ENCODE peak calls at places on chromosomes 3 and 15, in ten cellular contexts. U is neural crest cell; P is IMR-90; V is NB4; B is CD4-positive, alpha-beta T cell; T is vagina; O is DND-41; N is transverse colon; R is fibroblast of lung; C is heart left ventricle. F is an unnamed sample.

GRCh38 chr3:142888484-142889262 is at the start of gene PCOLCE2:
- DNase-seq in B (no peak), T (no peak), O (no peak), P (no peak), U (peak), C (peak), R (no peak), V (peak), N (peak), F (no peak)

GRCh38 chr3:176939022-176939817 is 258.1 kb downstream of the TBL1XR1 start:
- DNase-seq in C (no peak), T (no peak), O (peak), R (peak), N (peak), V (peak), B (peak), P (peak), U (peak), F (peak)

GRCh38 chr15:48373855-48374421 is 42.7 kb downstream of the DUT start:
- DNase-seq in V (peak), R (peak), C (peak), P (peak), U (no peak), N (no peak), B (no peak), T (peak), O (no peak), F (no peak)

GRCh38 chr15:101490922-101491738 is 1.6 kb upstream of the PCSK6 start:
- DNase-seq in T (peak), U (no peak), V (no peak), R (no peak), C (no peak), N (no peak), B (no peak), P (no peak), O (no peak), F (no peak)

GRCh38 chr3:183265713-183266417 is 12.8 kb downstream of the B3GNT5 start:
- DNase-seq in V (peak), O (no peak), T (no peak), C (no peak), R (peak), B (no peak), U (no peak), P (peak), N (peak), F (no peak)

GRCh38 chr15:75043509-75044257 is 20.3 kb downstream of the PPCDC start:
- DNase-seq in T (peak), C (peak), U (no peak), O (no peak), R (peak), V (peak), N (peak), P (peak), B (no peak), F (peak)

GRCh38 chr15:25236143-25236860 is 202.5 kb downstream of the UBE3A start:
- DNase-seq in C (peak), U (no peak), V (no peak), T (no peak), R (no peak), N (no peak), B (no peak), P (no peak), O (no peak), F (no peak)

GRCh38 chr15:63042879-63043340 is 363 bp downstream of the TPM1 start:
- DNase-seq in R (no peak), T (no peak), B (no peak), U (no peak), O (no peak), C (no peak), V (no peak), N (no peak), P (no peak), F (no peak)

GRCh38 chr3:74768010-74768409 is 153.6 kb upstream of the CNTN3 start:
- DNase-seq in P (no peak), T (no peak), C (no peak), O (no peak), B (no peak), R (no peak), N (no peak), U (no peak), V (no peak), F (no peak)

GRCh38 chr3:70868561-70868960 is 556.1 kb upstream of the MDFIC2 start:
- DNase-seq in C (no peak), O (no peak), T (no peak), N (no peak), U (no peak), V (no peak), R (no peak), P (no peak), B (no peak), F (no peak)

GRCh38 chr3:46019707-46020106 is 7.6 kb downstream of the XCR1 start:
- DNase-seq in B (no peak), U (no peak), P (no peak), C (no peak), V (no peak), O (no peak), T (no peak), R (no peak), N (no peak), F (no peak)

GRCh38 chr3:98612587-98612986 is 19.2 kb upstream of the CPOX start:
- DNase-seq in V (no peak), B (no peak), N (peak), U (no peak), R (no peak), P (no peak), C (peak), T (no peak), O (peak), F (no peak)

GRCh38 chr3:194139085-194139976 is 3.4 kb downstream of the HES1 start:
- DNase-seq in U (no peak), B (no peak), O (peak), P (peak), V (peak), C (peak), N (no peak), T (peak), R (no peak), F (peak)

GRCh38 chr3:131458653-131459052 is 44.1 kb downstream of the MRPL3 start:
- DNase-seq in B (no peak), O (no peak), V (no peak), U (no peak), C (no peak), R (no peak), P (no peak), N (no peak), T (no peak), F (no peak)

GRCh38 chr3:180358179-180358578 is 243.8 kb upstream of the TTC14 start:
- DNase-seq in U (no peak), B (no peak), N (no peak), C (no peak), P (peak), O (no peak), T (no peak), R (no peak), V (no peak), F (no peak)

GRCh38 chr15:52392008-52392687 is 96.5 kb upstream of the MYO5C start:
- DNase-seq in T (no peak), V (no peak), O (no peak), R (no peak), B (no peak), U (no peak), P (peak), N (no peak), C (no peak), F (peak)

GRCh38 chr3:191388823-191389222 is 58.5 kb upstream of the UTS2B start:
- DNase-seq in V (no peak), T (no peak), P (no peak), U (no peak), O (no peak), R (peak), B (no peak), C (no peak), N (no peak), F (no peak)

GRCh38 chr3:77014236-77014635 is 25.7 kb upstream of the ROBO2 start:
- DNase-seq in V (no peak), U (no peak), C (no peak), P (no peak), O (no peak), T (no peak), N (no peak), R (no peak), B (no peak), F (no peak)

GRCh38 chr3:28250999-28251398 is 9.6 kb downstream of the CMC1 start:
- DNase-seq in R (no peak), B (no peak), T (no peak), C (no peak), O (no peak), V (peak), N (no peak), P (peak), U (no peak), F (no peak)

GRCh38 chr3:61563614-61564404 is 2.4 kb downstream of the PTPRG start:
- DNase-seq in N (no peak), V (no peak), T (peak), R (no peak), O (no peak), U (peak), C (no peak), B (no peak), P (no peak), F (no peak)

GRCh38 chr3:138199847-138200246 is 12.7 kb downstream of the ARMC8 start:
- DNase-seq in R (no peak), P (no peak), U (no peak), V (peak), N (no peak), T (no peak), B (no peak), O (no peak), C (no peak), F (no peak)

GRCh38 chr3:78670087-78670486 is 1097.7 kb downstream of the ROBO1 start:
- DNase-seq in P (no peak), T (no peak), C (no peak), V (no peak), N (no peak), B (no peak), U (no peak), O (no peak), R (no peak), F (no peak)

GRCh38 chr3:40211579-40211978 is 97.9 kb upstream of the EIF1B start:
- DNase-seq in O (no peak), P (no peak), B (no peak), T (no peak), C (no peak), U (no peak), R (no peak), N (no peak), V (no peak), F (no peak)

GRCh38 chr3:53570709-53571108 is 76.3 kb downstream of the CACNA1D start:
- DNase-seq in R (peak), C (no peak), N (no peak), T (no peak), V (no peak), B (no peak), P (peak), O (no peak), U (no peak), F (no peak)

GRCh38 chr3:152235709-152236298 is 32.9 kb upstream of the MBNL1 start:
- DNase-seq in O (no peak), P (peak), V (peak), R (no peak), U (no peak), C (no peak), B (no peak), T (no peak), N (no peak), F (no peak)

GRCh38 chr3:25339220-25339619 is 88.8 kb upstream of the RARB start:
- DNase-seq in O (no peak), R (no peak), V (no peak), U (no peak), C (no peak), T (no peak), B (no peak), N (no peak), P (no peak), F (no peak)

GRCh38 chr3:118641608-118642007 is 393.0 kb downstream of the IGSF11 start:
- DNase-seq in O (peak), N (no peak), R (no peak), C (no peak), B (no peak), P (no peak), T (no peak), U (peak), V (no peak), F (no peak)

GRCh38 chr3:72171461-72171860 is 386.5 kb upstream of the PROK2 start:
- DNase-seq in V (no peak), P (no peak), N (no peak), R (peak), B (no peak), T (no peak), U (no peak), C (peak), O (no peak), F (no peak)

GRCh38 chr15:78142332-78142731 is 6.8 kb upstream of the IDH3A start:
- DNase-seq in T (no peak), O (no peak), V (no peak), U (no peak), C (no peak), N (no peak), R (no peak), P (no peak), B (no peak), F (no peak)

GRCh38 chr3:43580181-43580580 is 41.6 kb downstream of the ANO10 start:
- DNase-seq in T (no peak), C (no peak), O (no peak), P (no peak), U (no peak), R (no peak), N (no peak), B (no peak), V (no peak), F (no peak)

GRCh38 chr3:43581343-43581742 is 40.5 kb downstream of the ANO10 start:
- DNase-seq in C (no peak), V (no peak), U (no peak), N (no peak), P (peak), T (no peak), R (peak), O (no peak), B (no peak), F (no peak)

GRCh38 chr3:43582876-43583275 is 38.9 kb downstream of the ANO10 start:
- DNase-seq in T (no peak), C (no peak), N (no peak), B (no peak), V (no peak), R (no peak), P (peak), U (no peak), O (no peak), F (no peak)

GRCh38 chr3:43584043-43584826 is 37.6 kb downstream of the ANO10 start:
- DNase-seq in O (no peak), N (no peak), B (no peak), C (no peak), T (no peak), R (no peak), V (no peak), P (peak), U (no peak), F (no peak)

DNA sequence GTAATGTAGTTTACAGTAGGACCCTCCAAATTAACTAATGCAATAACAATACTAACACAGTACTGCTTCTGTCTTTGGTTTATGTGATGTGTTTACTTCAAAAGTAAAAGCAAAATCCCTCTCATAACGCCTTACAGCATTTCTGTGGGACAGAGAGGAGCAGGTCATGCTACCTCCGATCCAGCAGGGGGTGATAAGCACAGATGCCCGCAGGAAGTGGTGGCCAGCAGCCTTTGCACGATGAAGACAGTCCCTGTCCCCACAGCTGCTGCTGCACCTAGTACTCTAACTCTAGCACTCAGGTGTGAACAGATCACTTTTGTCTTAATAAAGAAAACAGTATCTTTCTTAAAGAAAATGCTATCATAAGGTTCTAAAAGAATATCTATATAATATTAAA is 38.3 kb downstream of the ANO10 start:
- DNase-seq in T (no peak), O (no peak), B (no peak), P (no peak), C (no peak), V (peak), R (no peak), U (no peak), N (no peak), F (no peak)
- TF ChIP-seq CTCF in T (no peak), O (peak), B (no peak), P (peak), C (no peak), V (peak), R (peak), U (peak), N (no peak), F (no peak)

DNA sequence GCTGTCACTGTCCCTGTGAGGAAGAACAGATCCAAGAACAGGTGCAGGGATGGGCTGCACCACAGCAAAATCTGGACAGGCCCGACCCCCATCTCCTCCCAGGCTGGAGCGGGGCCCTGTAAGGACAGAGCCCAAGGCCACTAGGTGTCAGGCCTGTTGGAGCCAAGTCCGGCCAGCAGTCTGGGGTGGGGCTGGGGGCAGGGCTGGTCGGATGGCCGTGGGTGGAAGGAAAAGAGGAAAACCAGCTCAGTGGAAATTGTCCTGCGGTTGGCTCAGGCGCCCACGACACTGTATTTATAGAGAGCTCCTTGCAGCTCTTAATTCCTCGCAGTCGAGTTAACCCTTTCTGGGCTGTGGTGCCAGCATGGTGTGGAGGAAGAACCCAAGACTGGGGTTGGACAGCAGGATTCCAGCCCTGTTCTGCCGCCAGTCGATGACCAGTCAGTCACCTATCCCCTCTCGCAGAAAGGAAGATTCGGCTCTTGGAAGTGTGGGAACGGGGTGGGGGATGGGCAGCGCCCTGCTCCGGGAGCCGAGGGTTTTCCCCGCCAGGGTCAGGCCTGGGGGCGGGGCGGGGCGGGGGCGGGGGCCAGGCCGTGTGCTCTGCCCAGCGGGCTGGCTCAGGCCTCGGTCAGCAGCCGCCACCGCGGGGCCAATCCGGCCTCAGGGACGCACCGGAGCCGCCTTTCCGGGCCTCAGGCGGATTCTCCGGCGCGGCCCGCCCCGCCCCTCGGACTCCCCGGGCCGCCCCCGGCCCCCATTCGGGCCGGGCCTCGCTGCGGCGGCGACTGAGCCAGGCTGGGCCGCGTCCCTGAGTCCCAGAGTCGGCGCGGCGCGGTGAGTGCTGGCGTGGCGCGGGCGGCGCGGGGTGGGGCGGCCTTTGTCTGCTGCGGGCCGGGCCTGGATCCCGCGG is at the start of gene CD276:
- DNase-seq in T (no peak), U (peak), C (peak), R (peak), B (no peak), N (peak), P (peak), V (peak), O (no peak), F (peak)
- TF ChIP-seq CTCF in T (no peak), U (peak), C (peak), R (peak), B (no peak), N (peak), P (peak), V (no peak), O (no peak), F (peak)

GRCh38 chr3:186589856-186590579 is 19.5 kb downstream of the DNAJB11 start:
- DNase-seq in N (no peak), C (no peak), U (no peak), R (no peak), B (no peak), T (no peak), P (peak), O (no peak), V (peak), F (no peak)

GRCh38 chr3:186587183-186587582 is 16.7 kb downstream of the DNAJB11 start:
- DNase-seq in T (no peak), V (no peak), C (no peak), U (no peak), B (no peak), P (no peak), O (no peak), R (no peak), N (no peak), F (no peak)

GRCh38 chr3:186588619-186589018 is 18.1 kb downstream of the DNAJB11 start:
- DNase-seq in B (no peak), R (no peak), C (no peak), N (no peak), V (no peak), P (no peak), U (no peak), O (no peak), T (no peak), F (no peak)

GRCh38 chr3:186590580-186591296 is 20.2 kb downstream of the DNAJB11 start:
- DNase-seq in P (no peak), V (no peak), C (no peak), B (no peak), N (no peak), O (no peak), T (no peak), U (no peak), R (no peak), F (no peak)

GRCh38 chr3:186589115-186589514 is 18.6 kb downstream of the DNAJB11 start:
- DNase-seq in R (peak), P (peak), T (no peak), V (peak), B (no peak), U (no peak), N (no peak), C (no peak), O (no peak), F (no peak)
- TF ChIP-seq CTCF in R (peak), P (peak), T (no peak), V (peak), B (no peak), U (peak), N (no peak), C (peak), O (no peak), F (no peak)

GRCh38 chr15:90817117-90818057 is 51.0 kb upstream of the FURIN start:
- DNase-seq in P (no peak), R (no peak), C (no peak), V (no peak), O (no peak), B (no peak), T (no peak), N (no peak), U (no peak), F (no peak)

GRCh38 chr15:90819390-90819789 is 49.0 kb upstream of the FURIN start:
- DNase-seq in U (no peak), N (no peak), T (no peak), V (peak), P (no peak), C (peak), O (no peak), B (no peak), R (no peak), F (no peak)

GRCh38 chr15:90819850-90820249 is 48.5 kb upstream of the FURIN start:
- DNase-seq in U (no peak), B (no peak), T (no peak), P (no peak), C (no peak), N (no peak), R (no peak), O (no peak), V (peak), F (no peak)

GRCh38 chr15:90820481-90820880 is 47.9 kb upstream of the FURIN start:
- DNase-seq in B (no peak), R (no peak), O (no peak), P (no peak), U (no peak), C (no peak), N (no peak), T (no peak), V (no peak), F (no peak)

DNA sequence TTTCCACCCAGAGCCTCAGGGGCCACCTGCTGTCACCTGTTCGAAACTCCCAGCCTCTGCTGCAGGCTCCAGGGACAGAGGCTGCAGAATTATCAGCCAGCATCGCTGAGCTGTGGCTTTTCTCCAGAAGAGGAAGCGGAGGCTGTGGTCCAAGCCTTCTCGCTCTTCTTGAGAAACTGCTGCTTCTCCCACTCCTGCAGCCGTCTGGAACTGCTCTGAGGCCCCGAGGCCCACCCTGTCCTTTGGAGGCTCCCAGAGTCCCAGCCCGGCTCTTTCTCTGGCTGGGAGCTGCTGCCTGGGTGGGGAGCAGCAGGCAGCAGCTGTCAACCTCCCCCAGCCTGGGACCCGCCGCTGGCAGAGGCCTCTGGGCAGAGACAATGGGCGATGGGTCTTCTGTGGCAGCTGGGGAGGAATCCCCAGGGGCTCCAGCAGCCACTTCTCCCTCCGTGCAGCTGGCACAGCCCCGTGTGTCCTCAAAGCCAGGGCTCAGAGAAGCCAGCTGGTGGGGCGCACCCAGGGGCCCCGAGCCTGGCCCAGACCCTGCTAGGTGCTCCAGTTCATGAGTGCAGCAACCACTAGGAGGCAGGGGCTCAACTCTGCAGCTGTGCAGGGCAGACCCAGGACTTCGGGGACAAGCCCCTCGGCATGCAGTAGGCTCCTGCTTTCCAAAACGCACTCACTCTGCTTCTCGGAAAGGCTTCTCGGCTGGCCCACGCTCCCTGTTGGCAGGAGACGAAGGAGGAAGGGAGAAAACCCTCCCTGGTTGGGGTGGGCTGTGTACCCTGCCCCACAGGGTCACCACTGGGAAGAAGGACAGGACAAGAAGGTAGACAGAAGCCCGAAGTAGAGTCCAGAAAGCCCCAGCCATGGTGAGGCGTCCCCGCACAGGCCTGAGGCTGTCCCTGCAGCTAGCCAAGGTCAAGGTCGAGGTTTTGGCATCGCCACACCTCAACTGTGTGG is 49.9 kb upstream of the FURIN start:
- DNase-seq in B (no peak), T (no peak), N (no peak), O (peak), R (no peak), C (peak), U (no peak), P (no peak), V (peak), F (no peak)
- TF ChIP-seq CTCF in B (peak), T (no peak), N (no peak), O (peak), R (no peak), C (peak), U (no peak), P (no peak), V (peak), F (no peak)